ENCODE peak calls at places on chromosomes 3 and 15, in ten cellular contexts. K is fibroblast of pulmonary artery, Z is fibroblast of villous mesenchyme, M is CD14-positive monocyte, R is GM10248, L is NB4, Y is fibroblast of lung, V is GM23338, W is breast epithelium, U is GM20000. A is an unnamed sample.

GRCh38 chr3:104933981-104934380 is 432.7 kb upstream of the ALCAM start:
- DNase-seq in K (no peak), Z (no peak), M (no peak), R (no peak), L (no peak), Y (peak; percentile 12), V (no peak), W (no peak), U (no peak), A (no peak)

GRCh38 chr15:32706704-32707103 is 11.1 kb upstream of the GREM1 start:
- DNase-seq in K (no peak), Z (peak; percentile 79), M (no peak), R (no peak), L (no peak), Y (peak; percentile 85), V (no peak), W (no peak), U (no peak), A (no peak)

GRCh38 chr3:99532246-99532645 is 106.1 kb upstream of the COL8A1 start:
- DNase-seq in K (peak; percentile 86), Z (peak; percentile 82), M (no peak), R (peak; percentile 17), L (peak; percentile 58), Y (peak; percentile 70), V (peak; percentile 95), W (no peak), U (peak; percentile 23), A (peak; percentile 4)

GRCh38 chr3:56107157-56107556 is 361.1 kb downstream of the ERC2 start:
- DNase-seq in K (no peak), Z (peak; percentile 12), M (no peak), R (no peak), L (no peak), Y (no peak), V (no peak), W (no peak), U (no peak), A (no peak)

GRCh38 chr15:68054658-68055223 is 626 bp downstream of the PIAS1 start:
- DNase-seq in K (no peak), Z (peak; percentile 55), M (peak; percentile 71), R (no peak), L (peak; percentile 80), Y (peak; percentile 39), V (peak; percentile 90), W (peak; percentile 36), U (peak; percentile 42), A (peak; percentile 47)

GRCh38 chr15:74378853-74379252 is 11.4 kb upstream of the CYP11A1 start:
- DNase-seq in K (peak; percentile 77), Z (peak; percentile 69), M (peak; percentile 23), R (peak; percentile 49), L (no peak), Y (peak; percentile 87), V (no peak), W (peak; percentile 58), U (no peak), A (peak; percentile 88)

GRCh38 chr3:5503136-5503535 is 315.6 kb downstream of the EDEM1 start:
- DNase-seq in K (no peak), Z (no peak), M (no peak), R (no peak), L (no peak), Y (no peak), V (no peak), W (no peak), U (no peak), A (no peak)

GRCh38 chr3:118127992-118128391 is 906.7 kb downstream of the IGSF11 start:
- DNase-seq in K (no peak), Z (no peak), M (no peak), R (no peak), L (no peak), Y (no peak), V (no peak), W (no peak), U (no peak), A (no peak)

GRCh38 chr3:185070491-185071335 is 82.1 kb downstream of the C3orf70 start:
- DNase-seq in K (peak; percentile 46), Z (peak; percentile 20), M (no peak), R (no peak), L (peak; percentile 18), Y (peak; percentile 6), V (peak; percentile 73), W (no peak), U (no peak), A (no peak)

GRCh38 chr3:17307482-17307881 is 422.7 kb downstream of the PLCL2 start:
- DNase-seq in K (peak; percentile 8), Z (no peak), M (no peak), R (no peak), L (no peak), Y (no peak), V (no peak), W (no peak), U (no peak), A (no peak)

GRCh38 chr3:87225659-87226058 is 1.4 kb upstream of the CHMP2B start:
- DNase-seq in K (peak; percentile 15), Z (no peak), M (no peak), R (no peak), L (peak; percentile 2), Y (no peak), V (no peak), W (no peak), U (no peak), A (no peak)

GRCh38 chr3:105791134-105791533 is 77.7 kb downstream of the CBLB start:
- DNase-seq in K (peak; percentile 73), Z (peak; percentile 83), M (no peak), R (no peak), L (no peak), Y (peak; percentile 74), V (no peak), W (no peak), U (no peak), A (no peak)

GRCh38 chr15:98689431-98689861 is 41.1 kb downstream of the IGF1R start:
- DNase-seq in K (peak; percentile 49), Z (peak; percentile 75), M (no peak), R (no peak), L (peak; percentile 85), Y (peak; percentile 53), V (no peak), W (no peak), U (no peak), A (no peak)

GRCh38 chr3:46460051-46460450 is 4.7 kb downstream of the LTF start:
- DNase-seq in K (no peak), Z (no peak), M (no peak), R (no peak), L (no peak), Y (no peak), V (no peak), W (no peak), U (no peak), A (no peak)

GRCh38 chr3:167883452-167883851 is 147.9 kb downstream of the SERPINI1 start:
- DNase-seq in K (no peak), Z (no peak), M (no peak), R (no peak), L (no peak), Y (no peak), V (no peak), W (no peak), U (no peak), A (no peak)

GRCh38 chr3:146148468-146148931 is 12.5 kb downstream of the PLOD2 start:
- DNase-seq in K (peak; percentile 83), Z (peak; percentile 86), M (no peak), R (no peak), L (no peak), Y (no peak), V (peak; percentile 39), W (no peak), U (no peak), A (no peak)
- TF ChIP-seq CTCF in K (peak; percentile 56), Z (peak; percentile 41), M (no peak), R (no peak), L (no peak), Y (peak; percentile 60), V (peak; percentile 36), W (no peak), U (no peak), A (no peak)

GRCh38 chr3:48776854-48777253 is 59.8 kb upstream of the IP6K2 start:
- DNase-seq in K (no peak), Z (no peak), M (no peak), R (no peak), L (no peak), Y (no peak), V (no peak), W (no peak), U (no peak), A (no peak)
- TF ChIP-seq CTCF in K (no peak), Z (no peak), M (no peak), R (no peak), L (no peak), Y (no peak), V (no peak), W (no peak), U (no peak), A (no peak)

DNA sequence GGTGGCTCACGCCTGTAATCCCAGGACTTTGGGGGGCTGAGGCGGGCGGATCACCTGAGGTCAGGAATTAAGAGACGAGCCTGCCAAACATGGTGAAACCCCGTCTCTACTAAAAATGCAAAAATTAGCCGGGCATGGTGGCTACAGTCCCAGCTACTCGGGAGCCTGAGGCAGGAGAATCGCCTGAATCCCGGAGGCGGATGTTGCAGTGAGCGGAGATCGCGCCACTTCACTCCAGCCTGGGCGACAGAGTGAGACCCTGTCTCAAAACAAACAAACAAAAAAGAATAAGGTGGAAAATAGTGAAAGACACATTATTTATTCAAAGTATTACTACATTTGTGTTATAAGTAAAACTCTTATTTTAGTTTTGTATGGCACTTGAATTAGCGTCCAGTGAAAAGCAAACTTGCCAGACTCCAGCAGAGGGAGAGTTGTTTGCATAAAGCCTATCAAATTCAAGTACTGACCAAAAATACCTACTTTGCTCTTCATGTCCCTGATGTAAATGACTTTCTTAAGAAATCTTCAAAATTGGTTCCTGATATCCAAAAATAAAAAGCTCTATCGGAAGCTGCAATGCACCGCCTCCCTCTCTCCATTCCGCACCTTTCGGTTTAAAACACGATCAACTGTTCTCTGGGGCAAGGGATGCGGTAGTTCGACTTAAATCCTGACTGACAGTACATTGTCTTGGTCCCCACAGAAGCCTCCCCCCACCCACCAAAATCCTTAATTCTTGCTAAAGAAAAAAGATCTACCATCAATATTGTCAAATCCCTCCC is 1.2 kb downstream of the TRPM7 start:
- DNase-seq in K (peak; percentile 29), Z (peak; percentile 14), M (no peak), R (no peak), L (peak; percentile 21), Y (peak; percentile 11), V (peak; percentile 20), W (no peak), U (peak; percentile 4), A (no peak)
- TF ChIP-seq CTCF in K (peak; percentile 15), Z (no peak), M (no peak), R (no peak), L (no peak), Y (peak; percentile 26), V (no peak), W (no peak), U (no peak), A (no peak)

DNA sequence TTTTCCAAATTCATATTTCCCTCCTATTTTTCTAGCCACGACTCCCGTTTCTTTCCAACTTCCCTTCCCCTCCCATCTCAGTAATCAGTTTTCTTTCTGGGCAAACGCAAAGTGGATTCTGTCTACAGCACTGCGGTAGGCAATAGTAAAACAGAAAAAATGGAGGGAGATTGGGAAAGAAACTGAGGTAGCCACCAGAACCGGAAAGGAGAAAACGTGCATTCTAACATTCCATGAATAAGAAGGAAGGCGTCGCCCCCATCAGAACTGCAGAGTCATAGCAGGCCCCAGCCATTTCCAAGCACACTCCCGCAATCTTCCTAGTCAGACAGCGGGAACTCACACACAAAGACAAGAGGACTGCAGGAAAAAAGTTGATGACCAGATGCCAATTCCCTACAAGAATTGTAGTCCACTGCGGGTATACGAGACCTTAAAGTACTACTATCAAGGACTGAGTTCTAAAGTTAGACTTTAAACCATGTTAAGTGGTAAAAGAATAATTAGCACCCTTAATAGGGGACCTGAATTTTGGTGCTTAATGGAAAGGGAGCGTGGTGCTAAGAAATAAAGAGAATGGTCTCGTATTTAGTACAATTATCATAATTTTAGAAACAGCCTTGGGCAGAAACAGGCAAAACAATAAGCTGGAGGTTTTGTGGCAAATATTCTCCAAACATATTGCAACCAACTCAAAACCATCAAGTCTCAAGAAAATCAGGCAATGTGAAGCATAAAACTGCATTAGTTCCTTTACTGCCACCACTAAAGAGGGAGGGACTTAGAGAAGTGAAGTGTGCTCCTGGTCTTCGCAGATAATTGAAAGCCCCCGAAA is 1.4 kb downstream of the PFN2 start:
- DNase-seq in K (peak; percentile 88), Z (peak; percentile 85), M (no peak), R (no peak), L (no peak), Y (peak; percentile 90), V (peak; percentile 94), W (peak; percentile 27), U (no peak), A (no peak)
- TF ChIP-seq CTCF in K (peak; percentile 12), Z (peak; percentile 10), M (no peak), R (no peak), L (no peak), Y (peak; percentile 25), V (no peak), W (no peak), U (no peak), A (no peak)

A was measured in activated CD8-positive, alpha-beta T cell treated with anti-CD3 and anti-CD28 coated beads for 36 hours.